ENCODE peak calls at places on chromosomes 6 and 20, in seven cellular contexts. N, U, H, T, S, G and V are unnamed samples. For H3K4me1 and H3K9me3, the result is how much of the 10 kb centered on the place peaks cover.

GRCh38 chr20:57707320-57707719 is 2.5 kb downstream of the PMEPA1 start:
- DNase-seq in H (no peak), N (no peak), S (no peak), G (no peak), U (no peak), T (no peak), V (no peak)

GRCh38 chr6:25446815-25447569 is 167.8 kb downstream of the CARMIL1 start:
- DNase-seq in T (no peak), S (no peak), H (no peak), G (no peak), N (no peak), U (no peak), V (no peak)

GRCh38 chr20:15487682-15488081 is 1085.6 kb downstream of the KIF16B start:
- DNase-seq in S (no peak), U (no peak), H (no peak), G (no peak), T (no peak), N (no peak), V (peak)

GRCh38 chr6:52365871-52366540 is 4.1 kb downstream of the PAQR8 start:
- DNase-seq in H (no peak), U (no peak), G (peak), T (no peak), N (no peak), S (no peak), V (no peak)

GRCh38 chr6:117919775-117920492 is 12.9 kb downstream of the SLC35F1 start:
- DNase-seq in T (peak), N (peak), H (peak), U (peak), G (peak), S (peak), V (no peak)

GRCh38 chr6:96468681-96469224 is 52.9 kb upstream of the UFL1 start:
- DNase-seq in T (no peak), H (no peak), G (peak), S (peak), N (no peak), U (no peak), V (no peak)

GRCh38 chr20:50380697-50381040 is 129.5 kb upstream of the PTPN1 start:
- DNase-seq in U (peak), N (no peak), H (no peak), G (peak), S (no peak), T (no peak), V (peak)

GRCh38 chr6:70547313-70547712 is 19.4 kb upstream of the SDHAF4 start:
- DNase-seq in T (no peak), G (peak), H (peak), N (no peak), S (peak), U (no peak), V (no peak)

GRCh38 chr6:16769986-16770376 is 8.7 kb upstream of the ATXN1 start:
- DNase-seq in T (no peak), U (no peak), H (no peak), G (peak), S (no peak), N (no peak), V (no peak)

GRCh38 chr6:74879970-74880369 is 325.9 kb downstream of the COL12A1 start:
- DNase-seq in U (no peak), G (peak), T (no peak), S (no peak), H (no peak), N (no peak), V (no peak)

GRCh38 chr6:166104107-166104506 is 63.5 kb downstream of the TBXT start:
- DNase-seq in S (no peak), U (no peak), G (no peak), T (no peak), H (no peak), N (no peak), V (no peak)

GRCh38 chr20:48791014-48791413 is 36.8 kb downstream of the PREX1 start:
- DNase-seq in S (no peak), N (no peak), H (no peak), G (no peak), T (no peak), U (no peak), V (no peak)

GRCh38 chr20:21125072-21125848 is 622 bp upstream of the KIZ start:
- DNase-seq in U (peak), G (peak), S (peak), T (peak), H (peak), N (peak), V (peak)

GRCh38 chr6:111653961-111654360 is 48.3 kb upstream of the TRAF3IP2 start:
- DNase-seq in N (no peak), S (no peak), U (no peak), H (no peak), G (no peak), T (no peak), V (no peak)

GRCh38 chr6:133623065-133623464 is 265.8 kb upstream of the TCF21 start:
- DNase-seq in N (no peak), G (peak), S (no peak), H (no peak), T (no peak), U (peak), V (no peak)

GRCh38 chr6:151702851-151703629 is 104.4 kb upstream of the ESR1 start:
- DNase-seq in N (no peak), T (no peak), U (no peak), H (peak), S (no peak), G (no peak), V (no peak)

GRCh38 chr20:49824206-49824605 is 11.6 kb downstream of the SLC9A8 start:
- DNase-seq in U (no peak), S (no peak), T (no peak), N (no peak), H (no peak), G (no peak), V (no peak)

GRCh38 chr20:62602550-62602949 is 39.8 kb upstream of the SLCO4A1 start:
- DNase-seq in S (no peak), N (peak), H (no peak), T (peak), G (no peak), U (no peak), V (no peak)

GRCh38 chr20:20821496-20822260 is 109.2 kb upstream of the RALGAPA2 start:
- DNase-seq in N (no peak), T (no peak), H (no peak), S (peak), U (no peak), G (no peak), V (peak)

GRCh38 chr6:75204959-75205775 is 686 bp downstream of the COL12A1 start:
- DNase-seq in U (peak), N (peak), G (peak), T (peak), H (peak), S (peak), V (peak)

GRCh38 chr6:7235712-7236311 is 77.2 kb downstream of the SSR1 start:
- DNase-seq in H (no peak), N (no peak), S (no peak), U (no peak), T (no peak), G (no peak), V (no peak)

GRCh38 chr20:42027746-42028268 is 409.6 kb upstream of the CHD6 start:
- DNase-seq in T (no peak), G (no peak), H (no peak), S (no peak), N (no peak), U (no peak), V (peak)

GRCh38 chr6:98136333-98136732 is 698.0 kb upstream of the POU3F2 start:
- DNase-seq in N (no peak), H (no peak), G (no peak), U (no peak), T (no peak), S (peak), V (no peak)

GRCh38 chr6:47308674-47309325 is 905 bp downstream of the TNFRSF21 start:
- DNase-seq in U (peak), S (peak), T (peak), N (peak), H (peak), G (peak), V (peak)

GRCh38 chr6:34684364-34684763 is 12.2 kb downstream of the ILRUN start:
- DNase-seq in U (no peak), H (no peak), G (no peak), S (no peak), T (no peak), N (no peak), V (no peak)
- H3K4me1 ChIP-seq in U (under half), H (under half), G (under half), S (under half), T (under half), N (under half), V (under half)

GRCh38 chr6:30304002-30304401 is 22.7 kb upstream of the TRIM39 start:
- DNase-seq in H (no peak), U (no peak), T (no peak), N (no peak), S (no peak), G (no peak), V (no peak)
- H3K9me3 ChIP-seq in H (under half), U (under half), T (under half), N (under half), S (under half), G (under half), V (under half)

GRCh38 chr6:129644567-129645015 is 65.4 kb downstream of the ARHGAP18 start:
- DNase-seq in N (no peak), U (no peak), H (no peak), T (no peak), S (no peak), G (peak), V (no peak)
- H3K4me1 ChIP-seq in N (under half), U (under half), H (under half), T (under half), S (under half), G (half or more), V (under half)

GRCh38 chr20:59586613-59587012 is 17.7 kb upstream of the PHACTR3 start:
- DNase-seq in H (no peak), N (no peak), T (no peak), S (no peak), U (no peak), G (no peak), V (no peak)
- H3K9me3 ChIP-seq in H (under half), N (under half), T (under half), S (under half), U (under half), G (under half), V (under half)

DNA sequence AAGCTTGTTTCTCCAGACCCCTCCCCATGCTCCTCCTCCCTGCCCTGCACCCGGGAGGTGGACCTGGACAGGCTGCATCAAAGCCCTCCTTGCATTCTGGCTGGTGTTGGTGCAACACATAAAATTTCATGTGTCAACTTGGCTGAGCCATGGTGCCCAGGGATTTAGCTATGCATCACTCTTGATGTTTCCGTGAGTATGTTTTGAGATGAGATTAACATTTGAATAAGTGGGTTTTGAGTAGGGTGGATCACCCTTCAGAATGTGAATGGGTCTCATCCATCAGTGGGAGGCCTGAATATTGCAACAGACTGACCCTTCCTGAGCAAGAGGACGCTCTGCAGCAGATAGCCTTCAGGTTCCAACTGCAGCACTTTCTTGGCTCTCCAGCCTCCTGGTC is 4.4 kb upstream of the OCSTAMP start:
- DNase-seq in S (no peak), H (no peak), N (no peak), G (no peak), T (no peak), U (no peak), V (no peak)
- H3K4me1 ChIP-seq in S (under half), H (under half), N (under half), G (under half), T (under half), U (under half), V (under half)

DNA sequence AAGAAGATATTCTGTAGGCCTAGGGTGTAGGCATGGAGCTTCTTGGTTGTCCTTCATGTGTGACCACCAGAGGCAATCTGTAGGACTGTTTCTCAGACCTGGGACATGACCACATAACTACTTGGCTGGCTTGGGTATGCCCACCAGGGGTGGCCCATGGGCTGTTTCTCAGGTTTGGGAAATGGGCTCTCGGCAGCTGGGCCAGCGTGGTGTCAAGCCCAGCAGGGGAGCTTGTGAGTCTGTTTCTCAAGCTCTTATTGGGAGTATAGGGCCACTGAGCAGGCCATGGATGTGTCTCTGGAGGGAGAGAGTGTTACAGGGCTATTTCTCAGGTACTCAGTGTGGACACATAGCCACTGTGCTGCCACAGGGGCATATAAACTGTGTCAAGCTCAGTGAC is 2.5 kb upstream of the SEMG2 start:
- DNase-seq in N (no peak), T (no peak), S (no peak), U (no peak), G (no peak), H (no peak), V (no peak)
- H3K9me3 ChIP-seq in N (under half), T (under half), S (under half), U (under half), G (under half), H (under half), V (under half)

GRCh38 chr6:36136551-36136950 is 6.2 kb downstream of the MAPK13 start:
- DNase-seq in H (no peak), N (no peak), T (no peak), U (no peak), S (no peak), G (no peak), V (no peak)
- H3K4me1 ChIP-seq in H (under half), N (under half), T (under half), U (under half), S (under half), G (under half), V (under half)

GRCh38 chr6:106866875-106867658 is 107.5 kb downstream of the CD24 start:
- DNase-seq in S (peak), U (no peak), G (no peak), T (no peak), H (no peak), N (no peak), V (no peak)

GRCh38 chr6:106858653-106859092 is 115.9 kb downstream of the CD24 start:
- DNase-seq in G (peak), U (peak), N (no peak), S (no peak), T (no peak), H (no peak), V (no peak)

GRCh38 chr6:106857771-106858652 is 116.5 kb downstream of the CD24 start:
- DNase-seq in G (no peak), S (no peak), N (no peak), T (no peak), H (no peak), U (no peak), V (no peak)

GRCh38 chr6:106860940-106861339 is 113.6 kb downstream of the CD24 start:
- DNase-seq in S (no peak), H (no peak), U (no peak), G (no peak), N (no peak), T (no peak), V (no peak)

DNA sequence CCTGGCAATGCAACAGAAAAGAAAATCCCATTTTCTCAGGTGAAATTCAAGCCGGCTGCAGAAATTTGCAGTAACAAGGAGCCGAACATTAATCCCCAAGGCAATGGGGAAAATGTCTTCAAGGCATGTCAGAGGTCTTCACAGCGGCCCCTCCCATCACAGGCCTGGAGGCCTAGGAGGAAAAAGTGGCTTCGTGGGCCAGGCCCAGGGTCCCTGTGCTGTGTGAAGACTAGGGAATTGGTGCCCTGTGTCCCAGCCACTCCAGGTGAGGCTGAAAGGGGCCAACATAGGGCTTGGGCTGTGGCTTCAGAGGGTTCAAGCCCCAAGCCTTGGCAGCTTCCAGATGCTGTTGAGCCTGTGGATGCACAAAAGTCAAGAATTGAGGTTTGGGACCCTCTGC is 111.7 kb downstream of the CD24 start:
- DNase-seq in H (no peak), U (no peak), S (no peak), T (no peak), N (no peak), G (no peak), V (no peak)
- H3K9me3 ChIP-seq in H (under half), U (under half), S (under half), T (under half), N (under half), G (under half), V (under half)